ENCODE peak calls at places on chromosomes 16 and 17, in five cellular contexts. S is stimulated activated CD4-positive, alpha-beta T cell treated with anti-CD3 and anti-CD28 coated beads, Interleukin-15, amount 100 ng/mL, for 1 hour; C is stimulated activated CD8-positive, alpha-beta memory T cell treated with anti-CD3 and anti-CD28 coated beads, Interleukin-7, amount 100 ng/mL, for 1 hour; Y is skeletal muscle cell; A is glomerular endothelial cell. F is an unnamed sample.

GRCh38 chr16:31451681-31452351 is 7.5 kb upstream of the ARMC5 start:
- DNase-seq in S (no peak), A (no peak), Y (no peak), C (no peak), F (no peak)

GRCh38 chr16:48210747-48211146 is 33.4 kb upstream of the LONP2 start:
- DNase-seq in A (no peak), S (no peak), C (no peak), Y (no peak), F (no peak)

GRCh38 chr17:8421571-8421970 is 14.1 kb upstream of the NDEL1 start:
- DNase-seq in S (no peak), Y (no peak), A (no peak), C (no peak), F (no peak)

GRCh38 chr16:86994651-86995171 is 322.5 kb downstream of the C16orf95 start:
- DNase-seq in A (no peak), S (no peak), Y (peak), C (no peak), F (no peak)

GRCh38 chr17:45139533-45139920 is 4.0 kb downstream of the ACBD4 start:
- DNase-seq in S (no peak), A (no peak), C (no peak), Y (no peak), F (no peak)

GRCh38 chr16:52114414-52114813 is 432.5 kb downstream of the TOX3 start:
- DNase-seq in C (no peak), Y (no peak), A (no peak), S (no peak), F (no peak)

GRCh38 chr16:50699345-50700159 is 6.1 kb downstream of the NOD2 start:
- DNase-seq in C (no peak), Y (no peak), A (no peak), S (no peak), F (no peak)

GRCh38 chr17:75032896-75033294 is 13.9 kb downstream of the ATP5PD start:
- DNase-seq in Y (no peak), A (no peak), S (no peak), C (no peak), F (no peak)

GRCh38 chr16:75097941-75098897 is 18.4 kb downstream of the LDHD start:
- DNase-seq in C (no peak), S (no peak), Y (no peak), A (no peak), F (peak)

GRCh38 chr17:6534846-6535514 is 21.4 kb downstream of the PITPNM3 start:
- DNase-seq in Y (no peak), A (no peak), C (no peak), S (no peak), F (no peak)

GRCh38 chr17:75078097-75079022 is 9.4 kb upstream of the SLC16A5 start:
- DNase-seq in S (no peak), C (no peak), Y (no peak), A (no peak), F (no peak)

GRCh38 chr17:38691154-38691553 is 13.9 kb upstream of the MLLT6 start:
- DNase-seq in Y (no peak), A (no peak), C (no peak), S (no peak), F (no peak)

GRCh38 chr16:22630242-22630641 is 119.6 kb downstream of the NPIPB5 start:
- DNase-seq in S (no peak), C (no peak), A (no peak), Y (no peak), F (no peak)

GRCh38 chr17:49843774-49844350 is 4.0 kb downstream of the TAC4 start:
- DNase-seq in S (no peak), A (no peak), C (no peak), Y (no peak), F (no peak)

GRCh38 chr17:77307479-77308198 is 166.9 kb downstream of the SEC14L1 start:
- DNase-seq in Y (no peak), A (no peak), S (no peak), C (no peak), F (no peak)